ENCODE peak calls at places on chromosome 17, in six cellular contexts. Y is MM.1S; F is CD4-positive, alpha-beta T cell; Q is nephron progenitor cell; E is GM12865; U is breast epithelium. N is an unnamed sample.

GRCh38 chr17:73703216-73703615 is 59.0 kb upstream of the SDK2 start:
- DNase-seq in Q (no peak), U (no peak), E (no peak), Y (no peak), F (no peak), N (no peak)

GRCh38 chr17:12074346-12074745 is 53.7 kb downstream of the MAP2K4 start:
- DNase-seq in E (no peak), F (no peak), Y (no peak), Q (no peak), U (no peak), N (no peak)

GRCh38 chr17:78315355-78316114 is 44.3 kb downstream of the SOCS3 start:
- DNase-seq in E (peak; percentile 57), Q (no peak), F (no peak), U (peak; percentile 39), Y (no peak), N (peak; percentile 77)

GRCh38 chr17:5741810-5742209 is 157.5 kb upstream of the NLRP1 start:
- DNase-seq in E (no peak), F (no peak), Q (no peak), Y (no peak), U (no peak), N (no peak)

GRCh38 chr17:19387921-19388521 is 1.0 kb upstream of the MFAP4 start:
- DNase-seq in E (no peak), Q (no peak), Y (no peak), U (peak; percentile 57), F (no peak), N (no peak)

GRCh38 chr17:15942207-15942833 is 2.6 kb upstream of the ADORA2B start:
- DNase-seq in F (no peak), Y (no peak), Q (no peak), U (no peak), E (no peak), N (no peak)

GRCh38 chr17:74392848-74393247 is 25.5 kb downstream of the GPR142 start:
- DNase-seq in U (no peak), F (no peak), Q (no peak), E (peak; percentile 11), Y (no peak), N (no peak)

GRCh38 chr17:43900183-43900857 is 7.0 kb downstream of the MPP2 start:
- DNase-seq in U (peak; percentile 82), Y (peak; percentile 80), Q (peak; percentile 96), E (peak; percentile 74), F (peak; percentile 70), N (peak; percentile 92)

GRCh38 chr17:58172369-58173071 is 5.7 kb downstream of the OR4D2 start:
- DNase-seq in Q (no peak), U (no peak), Y (peak; percentile 49), F (peak; percentile 21), E (peak; percentile 56), N (peak; percentile 69)

GRCh38 chr17:51322390-51323029 is 62.2 kb downstream of the UTP18 start:
- DNase-seq in Y (peak; percentile 11), E (peak; percentile 46), Q (no peak), U (no peak), F (no peak), N (no peak)

GRCh38 chr17:14579716-14580115 is 278.8 kb downstream of the HS3ST3B1 start:
- DNase-seq in Y (no peak), F (no peak), U (no peak), Q (no peak), E (no peak), N (no peak)

GRCh38 chr17:10210151-10210574 is 11.8 kb upstream of the GAS7 start:
- DNase-seq in U (no peak), Q (no peak), F (no peak), Y (no peak), E (no peak), N (no peak)

GRCh38 chr17:77028900-77029299 is 111.9 kb upstream of the SEC14L1 start:
- DNase-seq in Y (no peak), E (no peak), Q (no peak), U (no peak), F (no peak), N (no peak)

GRCh38 chr17:50927287-50927686 is 61.1 kb upstream of the TOB1 start:
- DNase-seq in Y (no peak), E (no peak), Q (no peak), U (no peak), F (no peak), N (no peak)

GRCh38 chr17:74527756-74528155 is 3.5 kb downstream of the CD300LB start:
- DNase-seq in Q (no peak), Y (no peak), F (no peak), E (no peak), U (no peak), N (no peak)

GRCh38 chr17:8965394-8966168 is at the start of gene PIK3R5:
- DNase-seq in E (peak; percentile 93), Y (no peak), F (peak; percentile 83), U (no peak), Q (peak; percentile 73), N (peak; percentile 81)

GRCh38 chr17:65049085-65049756 is 7.3 kb downstream of the GNA13 start:
- DNase-seq in Y (peak; percentile 58), E (peak; percentile 70), Q (no peak), U (no peak), F (no peak), N (peak; percentile 39)

GRCh38 chr17:31825961-31826691 is 32.9 kb downstream of the COPRS start:
- DNase-seq in Y (no peak), F (no peak), Q (no peak), E (no peak), U (peak; percentile 42), N (peak; percentile 22)

GRCh38 chr17:53570731-53571130 is 252.0 kb upstream of the KIF2B start:
- DNase-seq in F (no peak), E (no peak), Q (no peak), Y (peak; percentile 45), U (no peak), N (no peak)

GRCh38 chr17:59611503-59611902 is 8.2 kb upstream of the CLTC start:
- DNase-seq in U (no peak), Q (no peak), F (no peak), Y (no peak), E (no peak), N (no peak)

GRCh38 chr17:44606658-44607057 is 49.4 kb downstream of the FZD2 start:
- DNase-seq in F (no peak), U (no peak), Y (no peak), E (no peak), Q (no peak), N (no peak)

DNA sequence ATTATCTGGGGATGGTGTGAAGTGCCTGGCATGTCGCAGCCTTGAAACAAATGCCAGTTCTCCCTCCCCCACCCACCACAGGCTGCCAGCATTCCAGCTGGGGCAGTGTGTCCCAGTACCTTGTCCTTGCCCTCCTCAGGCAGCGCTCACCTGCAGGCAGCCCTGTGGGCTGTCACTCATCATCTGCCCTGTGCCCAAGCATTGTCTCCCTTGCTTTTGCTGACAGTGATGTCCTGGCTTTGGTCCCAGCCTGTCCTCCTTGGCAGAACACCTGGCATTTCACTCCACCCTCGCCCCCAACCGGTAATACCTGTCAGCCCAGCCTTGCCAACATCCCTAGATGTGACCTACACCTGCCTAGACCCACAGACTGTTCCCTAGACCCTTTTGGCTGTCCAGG is 129.7 kb downstream of the MRM1 start:
- DNase-seq in F (no peak), Q (no peak), Y (no peak), E (no peak), U (peak; percentile 67), N (no peak)
- TF ChIP-seq CTCF in F (no peak), Q (no peak), Y (no peak), E (no peak), U (no peak), N (no peak)

DNA sequence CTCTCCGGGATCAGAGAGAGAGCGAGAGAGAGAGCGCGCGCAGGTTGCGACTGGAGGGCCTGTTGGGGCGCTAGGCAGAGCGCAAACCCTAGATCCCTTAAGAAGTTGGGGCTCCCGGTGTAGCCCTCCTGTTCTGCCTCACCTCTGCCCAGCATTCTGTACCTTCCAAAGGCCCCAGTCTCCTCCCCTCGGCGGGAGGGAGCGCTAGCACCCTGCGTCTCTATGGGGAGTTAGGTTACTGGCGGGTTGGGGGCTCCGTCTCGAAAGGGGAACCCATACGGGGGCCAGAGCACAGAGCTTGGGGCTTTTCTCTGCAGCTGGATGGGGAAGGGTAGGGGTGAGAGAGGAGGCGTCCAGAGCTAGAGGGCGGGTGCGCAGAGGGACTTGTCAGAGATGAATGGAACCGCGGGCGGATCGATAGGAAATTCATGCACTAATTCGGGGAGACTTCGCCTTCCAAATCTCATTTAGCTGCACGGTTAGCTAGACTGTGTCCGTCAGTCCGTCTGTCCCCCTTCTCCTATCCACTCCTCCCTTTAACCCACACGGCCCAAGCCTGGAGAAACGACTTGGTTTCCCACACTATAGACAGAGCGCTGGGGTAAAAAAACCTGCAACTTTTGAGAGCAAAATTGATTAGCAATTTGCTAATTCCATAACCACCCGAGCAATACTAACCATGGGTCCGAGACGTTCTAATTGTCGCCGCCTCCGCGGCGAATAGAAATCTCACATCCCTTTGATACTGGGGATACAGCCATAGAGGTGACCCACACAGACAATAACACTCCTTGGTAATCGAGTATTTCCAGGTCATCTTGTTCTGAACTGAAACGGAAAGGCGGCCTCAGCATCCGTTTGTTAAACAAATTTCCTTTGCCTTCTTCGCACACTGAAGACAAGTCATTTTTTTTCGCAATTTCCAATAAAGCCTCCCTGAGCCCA is 738 bp upstream of the HOXB4 start:
- DNase-seq in U (no peak), F (no peak), Y (no peak), Q (peak; percentile 55), E (no peak), N (peak; percentile 35)
- TF ChIP-seq CTCF in U (no peak), F (no peak), Y (no peak), Q (no peak), E (peak; percentile 1), N (no peak)

DNA sequence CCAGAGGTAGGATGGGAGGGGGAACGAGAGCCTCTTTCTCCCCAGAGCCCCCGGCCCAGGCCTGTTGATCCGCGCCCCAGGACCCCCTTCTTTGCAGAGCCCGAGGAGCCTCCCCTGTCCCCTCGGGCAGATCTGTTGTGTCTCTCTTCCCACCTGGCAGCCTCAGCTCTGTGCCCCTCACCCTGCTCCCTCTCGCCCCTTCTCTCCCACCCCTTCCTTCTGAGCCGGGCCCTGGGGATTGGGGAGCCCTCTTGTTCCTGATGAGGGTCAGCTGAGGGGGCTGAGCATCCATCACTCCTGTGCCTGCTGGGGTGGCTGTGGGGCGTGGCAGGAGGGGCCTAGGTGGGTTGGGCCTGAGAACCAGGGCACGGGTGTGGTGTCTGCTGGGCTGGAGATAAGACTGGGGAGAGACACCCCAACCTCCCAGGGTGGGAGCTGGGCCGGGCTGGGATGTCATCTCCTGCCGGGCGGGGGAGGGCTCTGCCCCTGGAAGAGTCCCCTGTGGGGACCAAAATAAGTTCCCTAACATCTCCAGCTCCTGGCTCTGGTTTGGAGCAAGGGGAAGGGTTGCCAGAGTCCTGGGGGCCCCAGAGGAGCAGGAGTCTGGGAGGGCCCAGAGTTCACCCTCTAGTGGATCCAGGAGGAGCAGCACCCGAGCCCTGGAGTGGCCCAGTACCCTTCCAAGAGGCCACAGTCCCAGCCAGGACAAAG is 65.4 kb downstream of the MRC2 start:
- DNase-seq in E (peak; percentile 18), U (no peak), Y (no peak), Q (peak; percentile 45), F (no peak), N (peak; percentile 20)
- TF ChIP-seq CTCF in E (peak; percentile 23), U (no peak), Y (peak; percentile 30), Q (peak; percentile 37), F (no peak), N (no peak)

DNA sequence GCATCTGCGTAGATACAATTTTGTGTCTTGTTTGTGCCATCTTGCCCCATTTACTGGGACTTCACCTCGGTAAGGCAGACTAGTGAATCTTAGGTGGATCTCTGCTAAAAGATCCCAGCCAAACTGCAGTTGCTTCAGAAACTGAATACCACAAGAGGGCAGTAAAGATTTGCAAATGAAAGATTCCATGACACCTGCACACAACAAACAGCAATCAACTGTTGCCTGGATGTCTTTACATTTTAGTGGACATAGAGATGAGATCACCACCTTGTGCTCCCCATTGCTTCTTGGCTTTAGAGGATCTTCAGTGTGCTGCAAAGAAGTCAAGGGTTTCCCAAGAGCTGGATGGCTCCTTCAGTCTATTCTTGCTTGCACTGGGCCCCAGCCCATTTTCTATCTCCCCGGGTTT is 119.2 kb upstream of the CACNG5 start:
- DNase-seq in Y (peak; percentile 69), Q (peak; percentile 18), F (no peak), U (no peak), E (peak; percentile 86), N (no peak)
- TF ChIP-seq CTCF in Y (peak; percentile 74), Q (peak; percentile 68), F (peak; percentile 66), U (peak; percentile 48), E (peak; percentile 67), N (peak; percentile 66)